ENCODE peak calls at places on chromosomes 4 and X, in nine cellular contexts. J, E, I, M, G, P, O, V and L are unnamed samples.

GRCh38 chrX:105191878-105192277 is 28.6 kb downstream of the TEX13A start:
- DNase-seq in J (no peak), E (no peak), I (no peak), M (no peak), G (no peak), P (peak; percentile 63), O (peak; percentile 34), V (no peak), L (peak; percentile 25)

GRCh38 chr4:173181769-173182374 is 13.3 kb downstream of the GALNT7 start:
- DNase-seq in J (no peak), E (no peak), I (no peak), M (no peak), G (no peak), P (no peak), O (no peak), V (no peak), L (no peak)

GRCh38 chrX:39336709-39337294 is 535.5 kb downstream of the MID1IP1 start:
- DNase-seq in J (no peak), E (no peak), I (peak; percentile 45), M (no peak), G (no peak), P (no peak), O (no peak), V (no peak), L (peak; percentile 6)

GRCh38 chr4:55736605-55737183 is 82.9 kb upstream of the EXOC1L start:
- DNase-seq in J (no peak), E (no peak), I (no peak), M (no peak), G (no peak), P (no peak), O (no peak), V (no peak), L (no peak)

GRCh38 chrX:138794285-138794684 is 82.8 kb upstream of the FGF13 start:
- DNase-seq in J (no peak), E (peak; percentile 2), I (no peak), M (no peak), G (no peak), P (no peak), O (no peak), V (no peak), L (no peak)

GRCh38 chr4:123262080-123262479 is 134.5 kb upstream of the SPRY1 start:
- DNase-seq in J (no peak), E (no peak), I (no peak), M (no peak), G (no peak), P (no peak), O (no peak), V (no peak), L (no peak)

GRCh38 chr4:123017636-123018390 is 95.4 kb upstream of the NUDT6 start:
- DNase-seq in J (no peak), E (no peak), I (no peak), M (no peak), G (no peak), P (no peak), O (no peak), V (no peak), L (no peak)

GRCh38 chr4:66609014-66609413 is 936.3 kb downstream of the CENPC start:
- DNase-seq in J (no peak), E (no peak), I (no peak), M (no peak), G (no peak), P (no peak), O (no peak), V (no peak), L (no peak)

GRCh38 chrX:69203367-69204037 is 38.2 kb upstream of the PJA1 start:
- DNase-seq in J (no peak), E (no peak), I (no peak), M (no peak), G (no peak), P (no peak), O (peak; percentile 32), V (no peak), L (no peak)

GRCh38 chr4:93317571-93317970 is 511.0 kb upstream of the ATOH1 start:
- DNase-seq in J (no peak), E (no peak), I (no peak), M (no peak), G (no peak), P (no peak), O (no peak), V (no peak), L (no peak)

GRCh38 chrX:44619039-44619438 is 76.4 kb upstream of the FUNDC1 start:
- DNase-seq in J (no peak), E (no peak), I (no peak), M (no peak), G (no peak), P (no peak), O (no peak), V (no peak), L (no peak)

GRCh38 chr4:26087108-26087507 is 173.1 kb downstream of the SMIM20 start:
- DNase-seq in J (no peak), E (no peak), I (no peak), M (no peak), G (no peak), P (no peak), O (no peak), V (no peak), L (no peak)

GRCh38 chr4:90025248-90025647 is 101.9 kb upstream of the CCSER1 start:
- DNase-seq in J (no peak), E (no peak), I (no peak), M (no peak), G (no peak), P (no peak), O (peak; percentile 31), V (no peak), L (no peak)

GRCh38 chr4:24382381-24382780 is 202.0 kb downstream of the DHX15 start:
- DNase-seq in J (no peak), E (no peak), I (no peak), M (peak; percentile 21), G (no peak), P (no peak), O (no peak), V (no peak), L (no peak)

GRCh38 chr4:10079951-10080873 is 36.4 kb downstream of the WDR1 start:
- DNase-seq in J (no peak), E (no peak), I (no peak), M (no peak), G (no peak), P (no peak), O (no peak), V (no peak), L (peak; percentile 49)

GRCh38 chr4:168825975-168826374 is 184.1 kb downstream of the CBR4 start:
- DNase-seq in J (no peak), E (no peak), I (no peak), M (no peak), G (no peak), P (no peak), O (no peak), V (no peak), L (no peak)

GRCh38 chr4:140947507-140947906 is 185.8 kb downstream of the RNF150 start:
- DNase-seq in J (no peak), E (no peak), I (no peak), M (peak; percentile 6), G (no peak), P (no peak), O (no peak), V (no peak), L (no peak)

GRCh38 chrX:105375816-105376215 is 155.3 kb upstream of the TEX13A start:
- DNase-seq in J (no peak), E (no peak), I (no peak), M (no peak), G (no peak), P (no peak), O (no peak), V (no peak), L (no peak)

GRCh38 chr4:20528508-20528907 is 171.8 kb upstream of the PACRGL start:
- DNase-seq in J (no peak), E (no peak), I (no peak), M (no peak), G (no peak), P (no peak), O (no peak), V (no peak), L (no peak)

GRCh38 chr4:20529681-20530080 is 170.6 kb upstream of the PACRGL start:
- DNase-seq in J (no peak), E (no peak), I (no peak), M (no peak), G (no peak), P (no peak), O (no peak), V (no peak), L (no peak)

GRCh38 chr4:20538922-20539321 is 161.3 kb upstream of the PACRGL start:
- DNase-seq in J (no peak), E (no peak), I (no peak), M (no peak), G (no peak), P (no peak), O (no peak), V (no peak), L (no peak)

GRCh38 chr4:20532096-20532495 is 168.2 kb upstream of the PACRGL start:
- DNase-seq in J (no peak), E (no peak), I (no peak), M (no peak), G (no peak), P (no peak), O (no peak), V (no peak), L (no peak)

GRCh38 chr4:20532871-20533870 is 167.1 kb upstream of the PACRGL start:
- DNase-seq in J (no peak), E (no peak), I (no peak), M (no peak), G (no peak), P (no peak), O (no peak), V (no peak), L (no peak)
- H3K27ac ChIP-seq in J (no peak overlapping the region), E (no peak overlapping the region), I (no peak overlapping the region), M (no peak overlapping the region), G (no peak overlapping the region), P (no peak overlapping the region), O (no peak overlapping the region), V (no peak overlapping the region), L (no peak overlapping the region)

GRCh38 chr4:94516999-94517398 is 65.3 kb downstream of the PDLIM5 start:
- DNase-seq in J (no peak), E (no peak), I (no peak), M (no peak), G (peak; percentile 85), P (no peak), O (no peak), V (no peak), L (no peak)
- H3K27ac ChIP-seq in J (peak overlapping the region; percentile 75), E (no peak overlapping the region), I (no peak overlapping the region), M (peak overlapping the region; percentile 47), G (no peak overlapping the region), P (no peak overlapping the region), O (no peak overlapping the region), V (no peak overlapping the region), L (no peak overlapping the region)

DNA sequence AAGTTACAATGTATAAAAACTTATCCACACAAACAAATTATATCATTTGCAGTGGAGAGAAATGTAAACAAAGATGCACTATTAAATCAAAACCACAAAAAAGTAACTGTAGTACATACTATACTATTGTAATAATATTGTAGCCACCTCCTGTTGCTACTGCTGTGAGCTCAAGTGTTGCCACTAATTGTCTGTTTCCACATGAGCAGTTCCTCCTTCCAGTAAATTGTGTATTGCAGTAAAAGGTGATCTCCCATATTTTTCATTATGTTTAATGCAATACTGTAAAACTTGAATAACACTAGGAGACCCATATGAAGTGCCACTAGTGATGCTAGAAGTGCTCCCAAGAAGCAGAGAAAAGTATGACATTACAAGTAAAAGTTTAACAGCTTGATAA is 11.7 kb downstream of the LIN54 start:
- DNase-seq in J (no peak), E (no peak), I (no peak), M (no peak), G (no peak), P (no peak), O (no peak), V (no peak), L (no peak)
- H3K27ac ChIP-seq in J (no peak overlapping the region), E (no peak overlapping the region), I (no peak overlapping the region), M (no peak overlapping the region), G (no peak overlapping the region), P (no peak overlapping the region), O (no peak overlapping the region), V (no peak overlapping the region), L (no peak overlapping the region)

GRCh38 chr4:1715002-1715761 is 3.1 kb upstream of the SLBP start:
- DNase-seq in J (no peak), E (no peak), I (peak; percentile 35), M (no peak), G (no peak), P (no peak), O (no peak), V (no peak), L (no peak)
- H3K27ac ChIP-seq in J (no peak overlapping the region), E (peak overlapping the region; percentile 97), I (no peak overlapping the region), M (no peak overlapping the region), G (no peak overlapping the region), P (no peak overlapping the region), O (no peak overlapping the region), V (peak overlapping the region; percentile 99), L (no peak overlapping the region)